ENCODE peak calls at places on chromosomes 6 and 20, in six cellular contexts. L, H, B, U, T and G are unnamed samples.

GRCh38 chr6:52994031-52994788 is 874 bp downstream of the GSTA4 start:
- DNase-seq in L (no peak), H (no peak), B (no peak), U (peak), T (no peak), G (peak)

GRCh38 chr6:26122402-26122792 is 35.2 kb downstream of the HFE start:
- DNase-seq in L (no peak), H (no peak), B (no peak), U (no peak), T (no peak), G (peak)

GRCh38 chr6:110036408-110037302 is 58.5 kb downstream of the GPR6 start:
- DNase-seq in L (no peak), H (no peak), B (no peak), U (no peak), T (no peak), G (no peak)

GRCh38 chr6:67201563-67201962 is 1433.5 kb upstream of the ADGRB3 start:
- DNase-seq in L (no peak), H (no peak), B (no peak), U (no peak), T (no peak), G (no peak)

GRCh38 chr6:52065621-52066020 is 21.8 kb downstream of the PKHD1 start:
- DNase-seq in L (no peak), H (no peak), B (no peak), U (no peak), T (no peak), G (no peak)

GRCh38 chr20:38275815-38276550 is 15.4 kb upstream of the KIAA1755 start:
- DNase-seq in L (no peak), H (no peak), B (no peak), U (no peak), T (no peak), G (no peak)

GRCh38 chr6:37077459-37078296 is 72.2 kb downstream of the FGD2 start:
- DNase-seq in L (no peak), H (no peak), B (no peak), U (no peak), T (peak), G (peak)

GRCh38 chr6:140036176-140036575 is 661.7 kb upstream of the CITED2 start:
- DNase-seq in L (no peak), H (no peak), B (no peak), U (no peak), T (no peak), G (no peak)

GRCh38 chr6:85691478-85691877 is 48.8 kb upstream of the SYNCRIP start:
- DNase-seq in L (no peak), H (no peak), B (no peak), U (no peak), T (no peak), G (no peak)

GRCh38 chr20:31693987-31694661 is 28.5 kb downstream of the BCL2L1 start:
- DNase-seq in L (no peak), H (no peak), B (no peak), U (peak), T (no peak), G (no peak)

GRCh38 chr6:29830409-29830808 is 2.8 kb downstream of the HLA-G start:
- DNase-seq in L (no peak), H (no peak), B (no peak), U (no peak), T (no peak), G (no peak)

GRCh38 chr20:8601542-8601912 is 467.4 kb upstream of the PLCB4 start:
- DNase-seq in L (no peak), H (no peak), B (no peak), U (no peak), T (no peak), G (no peak)

GRCh38 chr6:116096979-116097816 is 3.5 kb upstream of the NT5DC1 start:
- DNase-seq in L (no peak), H (no peak), B (no peak), U (no peak), T (no peak), G (no peak)

GRCh38 chr6:121651420-121651819 is 216.0 kb downstream of the GJA1 start:
- DNase-seq in L (no peak), H (no peak), B (no peak), U (peak), T (no peak), G (no peak)

GRCh38 chr6:52537001-52537753 is 39.7 kb downstream of the TRAM2 start:
- DNase-seq in L (no peak), H (no peak), B (no peak), U (no peak), T (no peak), G (no peak)

GRCh38 chr20:33554914-33555420 is 65.1 kb downstream of the CBFA2T2 start:
- DNase-seq in L (peak), H (peak), B (no peak), U (peak), T (peak), G (no peak)

GRCh38 chr20:20003088-20003954 is 13.8 kb upstream of the NAA20 start:
- DNase-seq in L (no peak), H (no peak), B (peak), U (no peak), T (no peak), G (peak)

GRCh38 chr6:14499804-14500203 is 382.2 kb downstream of the CD83 start:
- DNase-seq in L (no peak), H (peak), B (no peak), U (peak), T (peak), G (no peak)